ENCODE peak calls at places on chromosomes 11 and 22, in ten cellular contexts. W is LNCaP clone FGC, U is GM12865, R is cardiac muscle cell, X is spleen, I is ovary, J is esophagus squamous epithelium, N is osteocyte, Q is esophagus muscularis mucosa, L is upper lobe of right lung. O is an unnamed sample.

GRCh38 chr11:8577791-8578581 is 16.0 kb downstream of the STK33 start:
- DNase-seq in X (no peak), R (no peak), N (no peak), L (no peak), J (no peak), U (no peak), Q (no peak), W (no peak), I (no peak), O (peak)

GRCh38 chr11:32982626-32983025 is 33.1 kb upstream of the DEPDC7 start:
- DNase-seq in L (no peak), Q (no peak), U (no peak), J (no peak), W (peak), X (no peak), R (no peak), I (no peak), N (no peak), O (no peak)

GRCh38 chr11:10155793-10156490 is 138.1 kb downstream of the SBF2 start:
- DNase-seq in L (no peak), R (peak), X (no peak), W (no peak), I (no peak), N (no peak), U (no peak), Q (no peak), J (no peak), O (no peak)

GRCh38 chr22:49323751-49324415 is 503.8 kb downstream of the BRD1 start:
- DNase-seq in Q (peak), N (peak), L (peak), J (no peak), X (peak), U (no peak), W (no peak), I (no peak), R (no peak), O (no peak)

GRCh38 chr11:26227311-26227710 is 104.6 kb upstream of the ANO3 start:
- DNase-seq in R (peak), W (peak), N (no peak), Q (no peak), U (peak), L (no peak), I (no peak), X (no peak), J (no peak), O (peak)

GRCh38 chr11:2359557-2359956 is 17.6 kb upstream of the CD81 start:
- DNase-seq in N (no peak), L (peak), U (no peak), W (no peak), I (no peak), J (no peak), X (no peak), Q (no peak), R (no peak), O (no peak)

GRCh38 chr11:109196016-109196415 is 226.0 kb upstream of the C11orf87 start:
- DNase-seq in I (no peak), Q (no peak), R (peak), N (no peak), L (no peak), U (no peak), J (no peak), W (no peak), X (no peak), O (peak)

GRCh38 chr22:48045369-48045768 is 1282.9 kb downstream of the TBC1D22A start:
- DNase-seq in U (peak), W (no peak), N (peak), J (no peak), I (no peak), L (no peak), X (no peak), R (no peak), Q (peak), O (no peak)

GRCh38 chr11:94938399-94939055 is 34.8 kb downstream of the CWC15 start:
- DNase-seq in U (no peak), I (peak), X (no peak), N (peak), W (peak), Q (peak), J (no peak), L (no peak), R (peak), O (peak)

GRCh38 chr22:37416806-37417205 is 10.5 kb downstream of the ELFN2 start:
- DNase-seq in W (no peak), I (no peak), L (no peak), U (peak), R (no peak), J (no peak), Q (no peak), X (no peak), N (no peak), O (no peak)

GRCh38 chr11:35007277-35007676 is 90.9 kb downstream of the PDHX start:
- DNase-seq in L (no peak), J (no peak), W (no peak), R (no peak), N (no peak), I (no peak), Q (no peak), X (no peak), U (peak), O (no peak)

GRCh38 chr11:110606415-110606814 is 105.8 kb downstream of the ARHGAP20 start:
- DNase-seq in L (no peak), W (no peak), U (no peak), R (no peak), X (no peak), N (no peak), J (no peak), Q (no peak), I (no peak), O (no peak)

GRCh38 chr11:3165152-3165705 is at the start of gene OSBPL5:
- DNase-seq in W (no peak), Q (no peak), R (peak), I (peak), X (peak), J (no peak), U (no peak), L (peak), N (no peak), O (peak)

GRCh38 chr11:10488581-10489443 is 33.7 kb downstream of the AMPD3 start:
- DNase-seq in N (peak), I (peak), X (peak), R (no peak), Q (peak), W (no peak), U (peak), J (peak), L (no peak), O (no peak)

GRCh38 chr22:23984430-23984829 is 4.5 kb downstream of the GSTT2 start:
- DNase-seq in X (no peak), U (peak), N (no peak), J (no peak), L (peak), I (no peak), W (no peak), Q (no peak), R (peak), O (peak)
- TF ChIP-seq CTCF in X (peak), U (peak), N (no peak), J (peak), L (peak), I (peak), W (peak), Q (peak), R (peak), O (peak)

DNA sequence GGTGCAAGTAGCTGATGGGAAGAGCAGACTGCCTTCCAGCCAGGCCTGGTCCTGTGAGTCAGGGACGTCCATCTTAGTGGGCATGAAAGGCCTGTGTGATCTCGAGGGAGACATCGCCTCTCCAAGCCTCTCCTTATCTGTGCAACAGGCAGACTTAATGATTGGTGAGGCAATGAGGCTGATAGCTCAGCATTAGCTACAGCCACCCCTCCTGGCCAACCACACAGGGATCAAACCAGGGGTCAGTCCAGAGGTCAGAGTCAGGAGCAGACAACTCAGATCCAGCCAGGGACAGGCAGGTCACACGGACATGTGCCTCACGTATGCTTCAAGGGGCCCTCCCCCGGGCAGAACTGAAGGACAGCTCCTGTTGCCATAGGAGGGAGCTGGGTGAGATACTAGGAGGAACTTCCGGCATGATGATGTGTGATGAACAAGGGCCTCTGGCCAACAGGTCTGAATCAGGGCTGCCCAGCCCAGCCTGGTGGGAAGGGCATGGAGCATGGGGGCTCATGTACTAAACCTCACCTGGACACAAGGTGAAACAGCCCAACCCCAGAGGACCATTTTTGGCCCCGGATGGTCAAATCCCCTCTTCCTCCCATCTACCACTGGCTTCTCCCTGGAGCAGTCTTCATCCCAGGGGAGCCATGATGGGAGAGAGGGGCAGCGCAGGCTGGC is 2.8 kb upstream of the APOC3 start:
- DNase-seq in Q (no peak), L (no peak), J (no peak), W (no peak), I (no peak), N (no peak), R (peak), U (no peak), X (no peak), O (no peak)
- TF ChIP-seq CTCF in Q (no peak), L (no peak), J (no peak), W (no peak), I (no peak), N (no peak), R (no peak), U (no peak), X (no peak), O (no peak)

GRCh38 chr11:66639066-66639813 is 737 bp downstream of the RBM4 start:
- DNase-seq in X (no peak), N (no peak), Q (no peak), R (peak), L (no peak), W (no peak), J (no peak), U (peak), I (no peak), O (peak)

GRCh38 chr11:66637557-66638176 is 836 bp upstream of the RBM4 start:
- DNase-seq in L (no peak), U (no peak), N (no peak), Q (no peak), X (no peak), I (no peak), J (no peak), W (no peak), R (no peak), O (no peak)

GRCh38 chr11:66636411-66636810 is 2.1 kb upstream of the RBM4 start:
- DNase-seq in W (no peak), X (no peak), N (no peak), J (no peak), U (no peak), I (no peak), Q (no peak), R (no peak), L (no peak), O (no peak)

GRCh38 chr11:66641834-66642233 is 3.3 kb downstream of the RBM4 start:
- DNase-seq in U (no peak), W (no peak), Q (no peak), I (no peak), R (no peak), X (no peak), N (no peak), J (no peak), L (no peak), O (no peak)

GRCh38 chr11:66638177-66639065 is at the start of gene RBM4:
- DNase-seq in W (peak), Q (peak), L (peak), J (peak), R (peak), N (peak), I (peak), X (peak), U (peak), O (peak)
- TF ChIP-seq CTCF in W (no peak), Q (no peak), L (no peak), J (peak), R (peak), N (peak), I (no peak), X (peak), U (no peak), O (peak)

GRCh38 chr11:95968585-95968984 is 44.7 kb upstream of the MTMR2 start:
- DNase-seq in I (no peak), N (no peak), J (no peak), U (no peak), R (peak), Q (no peak), W (no peak), X (no peak), L (no peak), O (peak)
- TF ChIP-seq CTCF in I (no peak), N (peak), J (no peak), U (no peak), R (peak), Q (no peak), W (peak), X (no peak), L (no peak), O (peak)

GRCh38 chr11:134270250-134270714 is 5.9 kb upstream of the GLB1L3 start:
- DNase-seq in R (no peak), U (peak), L (no peak), N (no peak), Q (no peak), W (no peak), X (no peak), I (no peak), J (no peak), O (peak)
- TF ChIP-seq CTCF in R (peak), U (peak), L (no peak), N (no peak), Q (no peak), W (no peak), X (no peak), I (no peak), J (no peak), O (peak)

DNA sequence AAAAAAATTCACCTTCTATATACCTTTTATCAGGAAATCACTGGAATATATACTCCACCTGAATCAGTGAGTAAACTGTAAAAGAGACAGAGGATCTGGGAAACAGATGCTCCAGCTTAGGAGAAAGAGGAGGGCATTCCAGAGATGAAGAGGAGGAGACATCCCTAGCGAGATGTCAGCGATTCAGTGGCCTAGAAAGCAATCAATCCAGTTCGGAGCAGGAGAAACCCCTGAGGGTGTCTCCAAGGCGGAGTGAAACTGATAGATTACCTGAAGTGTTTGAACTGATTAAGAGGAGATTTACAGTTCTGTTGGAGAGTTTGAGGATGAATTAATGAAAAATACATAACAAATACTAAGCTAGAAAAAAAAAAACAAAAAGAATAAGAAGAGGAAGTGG is 24.5 kb upstream of the TNRC6B start:
- DNase-seq in Q (peak), L (no peak), U (no peak), R (no peak), J (no peak), W (no peak), X (no peak), I (no peak), N (peak), O (no peak)
- TF ChIP-seq CTCF in Q (no peak), L (no peak), U (no peak), R (no peak), J (no peak), W (no peak), X (no peak), I (no peak), N (no peak), O (no peak)

DNA sequence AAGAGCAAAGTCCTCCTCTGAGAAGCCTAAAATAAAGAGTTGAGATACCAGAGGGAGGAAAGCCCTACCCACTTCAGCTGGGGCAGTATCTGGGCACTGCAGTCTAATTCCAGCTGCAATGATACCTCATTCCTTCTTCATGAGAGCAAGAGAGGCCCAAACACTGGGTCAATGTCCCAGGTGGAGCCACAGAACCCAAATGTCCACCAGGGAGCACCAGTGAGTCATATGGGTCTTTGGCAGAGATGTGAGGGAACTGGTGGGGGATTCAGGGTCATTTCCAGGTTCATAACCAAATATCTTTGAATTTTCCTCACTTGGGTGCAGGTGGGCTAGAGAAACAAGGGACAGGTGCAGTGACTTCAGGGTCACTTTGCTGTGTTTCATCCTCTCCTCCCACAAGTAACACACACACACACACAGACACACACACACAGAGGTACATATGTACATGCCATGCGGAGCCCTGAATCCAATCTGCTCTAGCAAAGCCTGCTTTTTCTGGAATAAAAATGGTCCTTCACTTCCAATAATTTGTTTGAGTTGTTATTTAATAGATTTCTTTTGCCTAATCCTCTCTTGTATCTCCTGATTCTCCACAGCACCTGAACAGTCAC is 585.4 kb downstream of the SOX6 start:
- DNase-seq in U (peak), J (no peak), W (no peak), L (peak), X (no peak), I (peak), N (no peak), Q (no peak), R (peak), O (peak)
- TF ChIP-seq CTCF in U (peak), J (peak), W (peak), L (peak), X (peak), I (no peak), N (peak), Q (peak), R (peak), O (peak)

O was measured in choroid plexus epithelial cell.